ENCODE peak calls at places on chromosomes 5 and 9, in seven cellular contexts. L, H, I, V, E, A and J are unnamed samples.

GRCh38 chr9:114266969-114267368 is 55.9 kb upstream of the ORM1 start:
- DNase-seq in L (no peak), H (no peak), I (no peak), V (no peak), E (no peak), A (no peak), J (no peak)

GRCh38 chr5:111261610-111262009 is 37.4 kb downstream of the CAMK4 start:
- DNase-seq in L (no peak), H (no peak), I (no peak), V (no peak), E (no peak), A (no peak), J (no peak)

GRCh38 chr9:127035423-127035822 is 87.0 kb downstream of the ANGPTL2 start:
- DNase-seq in L (peak; percentile 73), H (peak; percentile 56), I (peak; percentile 63), V (no peak), E (no peak), A (peak; percentile 49), J (peak; percentile 96)

GRCh38 chr9:128412120-128412790 is 8.4 kb upstream of the CERCAM start:
- DNase-seq in L (peak; percentile 35), H (no peak), I (peak; percentile 36), V (peak; percentile 44), E (peak; percentile 56), A (no peak), J (peak; percentile 54)

GRCh38 chr5:147743686-147744332 is 38.7 kb downstream of the JAKMIP2 start:
- DNase-seq in L (peak; percentile 28), H (no peak), I (no peak), V (no peak), E (no peak), A (no peak), J (peak; percentile 22)

GRCh38 chr9:70031141-70031545 is 12.5 kb upstream of the MAMDC2 start:
- DNase-seq in L (peak; percentile 24), H (no peak), I (no peak), V (no peak), E (no peak), A (no peak), J (no peak)

GRCh38 chr9:36289836-36290435 is 31.7 kb upstream of the GNE start:
- DNase-seq in L (no peak), H (no peak), I (no peak), V (no peak), E (no peak), A (no peak), J (no peak)

GRCh38 chr5:58024151-58024550 is 435.7 kb downstream of the PLK2 start:
- DNase-seq in L (no peak), H (no peak), I (no peak), V (no peak), E (peak; percentile 0), A (no peak), J (no peak)

GRCh38 chr5:129903466-129904101 is 681 bp upstream of the CHSY3 start:
- DNase-seq in L (no peak), H (no peak), I (no peak), V (no peak), E (no peak), A (no peak), J (peak; percentile 31)

GRCh38 chr9:125142560-125143376 is 560 bp downstream of the SCAI start:
- DNase-seq in L (no peak), H (peak; percentile 50), I (no peak), V (no peak), E (peak; percentile 19), A (no peak), J (peak; percentile 16)

GRCh38 chr9:84759300-84759750 is 89.8 kb downstream of the NTRK2 start:
- DNase-seq in L (no peak), H (no peak), I (no peak), V (no peak), E (no peak), A (no peak), J (no peak)

GRCh38 chr5:133119233-133119711 is 67.5 kb downstream of the HSPA4 start:
- DNase-seq in L (no peak), H (no peak), I (no peak), V (no peak), E (no peak), A (peak; percentile 81), J (no peak)

GRCh38 chr5:170357853-170358497 is 31.2 kb downstream of the KCNMB1 start:
- DNase-seq in L (no peak), H (peak; percentile 88), I (peak; percentile 64), V (peak; percentile 38), E (no peak), A (peak; percentile 46), J (no peak)

GRCh38 chr9:114364528-114365041 is 23.2 kb downstream of the AKNA start:
- DNase-seq in L (no peak), H (no peak), I (no peak), V (no peak), E (no peak), A (no peak), J (no peak)

GRCh38 chr9:99511723-99512122 is 289.6 kb downstream of the SEC61B start:
- DNase-seq in L (no peak), H (no peak), I (no peak), V (no peak), E (no peak), A (no peak), J (no peak)

GRCh38 chr9:134069536-134070399 is 1.9 kb upstream of the BRD3 start:
- DNase-seq in L (no peak), H (peak; percentile 33), I (no peak), V (peak; percentile 16), E (no peak), A (no peak), J (no peak)

GRCh38 chr9:4781408-4781807 is 11.3 kb upstream of the RCL1 start:
- DNase-seq in L (no peak), H (no peak), I (no peak), V (no peak), E (no peak), A (no peak), J (no peak)
- H3K27ac ChIP-seq in L (no peak overlapping the region), H (no peak overlapping the region), I (no peak overlapping the region), V (no peak overlapping the region), E (no peak overlapping the region), A (no peak overlapping the region), J (no peak overlapping the region)

GRCh38 chr9:96726946-96727345 is 50.9 kb downstream of the ZNF510 start:
- DNase-seq in L (no peak), H (no peak), I (no peak), V (no peak), E (no peak), A (no peak), J (no peak)
- H3K9me3 ChIP-seq in L (peaks cover 63% of the 10 kb centered on the region), H (peaks cover 9% of the 10 kb centered on the region), I (peaks cover 2% of the 10 kb centered on the region), V (no peaks in the 10 kb centered on the region), E (no peaks in the 10 kb centered on the region), A (no peaks in the 10 kb centered on the region), J (no peaks in the 10 kb centered on the region)

GRCh38 chr9:106798021-106798799 is 64.8 kb upstream of the ZNF462 start:
- DNase-seq in L (no peak), H (no peak), I (no peak), V (no peak), E (no peak), A (no peak), J (no peak)
- H3K4me3 ChIP-seq in L (no peak overlapping the region), H (no peak overlapping the region), I (no peak overlapping the region), V (no peak overlapping the region), E (no peak overlapping the region), A (no peak overlapping the region), J (no peak overlapping the region)

GRCh38 chr5:65535529-65535987 is 27.4 kb downstream of the CENPK start:
- DNase-seq in L (peak; percentile 3), H (no peak), I (no peak), V (no peak), E (no peak), A (no peak), J (peak; percentile 11)
- H3K27ac ChIP-seq in L (no peak overlapping the region), H (no peak overlapping the region), I (no peak overlapping the region), V (no peak overlapping the region), E (no peak overlapping the region), A (no peak overlapping the region), J (no peak overlapping the region)

DNA sequence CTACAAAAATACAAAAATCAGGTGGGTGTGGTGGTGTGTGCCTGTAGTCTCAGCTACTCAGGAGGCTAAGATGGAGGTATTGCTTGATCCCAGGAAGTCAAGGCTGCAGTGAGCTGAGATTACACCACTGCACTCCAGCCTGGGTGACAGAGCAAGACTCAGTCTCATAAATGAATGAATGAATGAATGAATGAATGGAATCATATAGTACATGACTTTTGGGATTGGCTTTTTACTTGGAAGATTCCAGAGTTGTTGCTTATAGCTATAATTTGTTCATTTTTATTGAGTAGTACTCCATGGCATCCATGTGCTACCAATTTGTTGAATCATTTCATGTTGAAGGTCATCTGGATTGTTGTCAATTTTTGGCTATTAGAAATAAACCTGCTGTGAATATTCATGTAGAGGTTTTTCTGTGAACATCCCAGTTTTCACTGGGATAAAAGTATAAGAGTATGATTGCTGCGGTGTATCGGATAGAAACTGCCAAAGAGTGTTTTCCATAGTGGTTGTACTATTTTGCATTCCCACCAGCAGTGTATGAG is 19.9 kb downstream of the ERBIN start:
- DNase-seq in L (no peak), H (no peak), I (no peak), V (no peak), E (no peak), A (no peak), J (no peak)
- H3K9me3 ChIP-seq in L (no peaks in the 10 kb centered on the region), H (no peaks in the 10 kb centered on the region), I (no peaks in the 10 kb centered on the region), V (no peaks in the 10 kb centered on the region), E (no peaks in the 10 kb centered on the region), A (no peaks in the 10 kb centered on the region), J (no peaks in the 10 kb centered on the region)

DNA sequence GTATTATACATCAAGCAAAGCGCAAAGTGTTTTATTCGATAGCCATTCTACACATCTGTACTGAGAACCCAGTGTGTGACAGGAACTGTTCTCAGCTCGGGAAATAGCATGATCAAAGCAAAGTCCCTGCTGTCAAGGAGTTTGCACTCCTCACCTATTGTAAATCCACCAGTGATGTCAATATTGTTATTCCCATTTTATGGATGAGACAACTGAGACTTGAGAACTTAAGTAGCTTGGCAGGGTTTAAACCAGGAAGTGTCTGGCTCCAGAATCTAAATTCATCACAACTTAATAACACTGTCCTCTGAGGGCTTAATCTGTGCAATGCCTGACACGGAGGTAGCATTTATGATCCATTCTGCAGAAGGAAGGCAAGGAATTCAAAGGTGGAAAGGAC is 50.7 kb downstream of the ADAM19 start:
- DNase-seq in L (no peak), H (no peak), I (no peak), V (no peak), E (no peak), A (no peak), J (no peak)
- H3K4me3 ChIP-seq in L (no peak overlapping the region), H (no peak overlapping the region), I (no peak overlapping the region), V (no peak overlapping the region), E (no peak overlapping the region), A (no peak overlapping the region), J (no peak overlapping the region)